ENCODE peak calls at places on chromosome 13, in ten cellular contexts. G is heart left ventricle; P is CD8-positive, alpha-beta T cell; N is neuronal stem cell; U is thyroid gland; Z is body of pancreas; D is left lung; F is astrocyte; W is ovary; O is cardiac muscle cell. M is an unnamed sample.

GRCh38 chr13:46603165-46603603 is 50.2 kb downstream of the LRCH1 start:
- DNase-seq in F (no peak), W (no peak), Z (no peak), U (no peak), D (no peak), P (no peak), G (no peak), N (no peak), O (peak; percentile 44), M (no peak)

GRCh38 chr13:46296465-46296822 is 84.7 kb downstream of the LRRC63 start:
- DNase-seq in D (no peak), O (no peak), Z (no peak), G (no peak), F (no peak), U (no peak), N (no peak), W (no peak), P (no peak), M (no peak)

GRCh38 chr13:109593230-109593629 is 193.2 kb downstream of the IRS2 start:
- DNase-seq in D (no peak), G (no peak), P (no peak), O (no peak), W (no peak), Z (no peak), N (no peak), U (no peak), F (no peak), M (no peak)

GRCh38 chr13:94950303-94950702 is 238.0 kb upstream of the SOX21 start:
- DNase-seq in O (peak; percentile 20), W (no peak), N (no peak), U (no peak), P (no peak), F (no peak), G (no peak), D (no peak), Z (no peak), M (no peak)

GRCh38 chr13:80033286-80033685 is 307.6 kb downstream of the SPRY2 start:
- DNase-seq in F (no peak), N (no peak), O (no peak), G (no peak), W (no peak), Z (no peak), P (no peak), D (no peak), U (no peak), M (no peak)

GRCh38 chr13:35763805-35764170 is 287.3 kb upstream of the MAB21L1 start:
- DNase-seq in D (no peak), O (no peak), Z (no peak), N (no peak), F (no peak), P (no peak), W (no peak), U (no peak), G (no peak), M (no peak)

GRCh38 chr13:35086667-35087066 is 144.6 kb downstream of the NBEA start:
- DNase-seq in N (no peak), W (no peak), U (no peak), D (no peak), G (no peak), P (no peak), Z (no peak), O (no peak), F (peak; percentile 20), M (no peak)

GRCh38 chr13:30142502-30143211 is 164.7 kb downstream of the KATNAL1 start:
- DNase-seq in D (no peak), G (no peak), O (peak; percentile 94), P (no peak), Z (peak; percentile 66), N (no peak), W (peak; percentile 32), F (peak; percentile 98), U (peak; percentile 78), M (peak; percentile 73)

GRCh38 chr13:59776924-59777690 is 386.6 kb downstream of the DIAPH3 start:
- DNase-seq in G (no peak), U (no peak), O (peak; percentile 87), N (no peak), D (no peak), P (no peak), Z (no peak), F (peak; percentile 89), W (no peak), M (no peak)

GRCh38 chr13:94435604-94436226 is 43.8 kb downstream of the DCT start:
- DNase-seq in F (peak; percentile 33), W (no peak), P (no peak), D (no peak), G (no peak), O (peak; percentile 74), Z (no peak), N (peak; percentile 30), U (no peak), M (no peak)

GRCh38 chr13:114080739-114081561 is 51.5 kb downstream of the RASA3 start:
- DNase-seq in N (no peak), W (peak; percentile 17), G (no peak), O (no peak), F (no peak), Z (no peak), P (no peak), U (no peak), D (peak; percentile 77), M (peak; percentile 13)

GRCh38 chr13:37225414-37226047 is 120.1 kb upstream of the CSNK1A1L start:
- DNase-seq in Z (no peak), D (no peak), W (no peak), G (no peak), P (no peak), O (peak; percentile 58), N (no peak), U (no peak), F (peak; percentile 70), M (no peak)

GRCh38 chr13:36353001-36353400 is 6.8 kb upstream of the SPART start:
- DNase-seq in Z (no peak), F (peak; percentile 47), W (no peak), D (no peak), G (no peak), U (no peak), N (no peak), P (no peak), O (peak; percentile 55), M (no peak)

GRCh38 chr13:25836709-25837316 is 215.0 kb downstream of the SHISA2 start:
- DNase-seq in U (no peak), D (no peak), O (no peak), F (peak; percentile 31), P (no peak), G (no peak), W (no peak), N (no peak), Z (no peak), M (no peak)

GRCh38 chr13:99505814-99506269 is 4.6 kb downstream of the TM9SF2 start:
- DNase-seq in P (no peak), U (no peak), G (no peak), F (peak; percentile 22), O (peak; percentile 27), D (no peak), N (no peak), Z (no peak), W (no peak), M (no peak)
- H3K27ac ChIP-seq in P (no peak overlapping the region), U (no peak overlapping the region), G (no peak overlapping the region), F (no peak overlapping the region), O (no peak overlapping the region), D (peak overlapping the region; percentile 75), N (no peak overlapping the region), Z (no peak overlapping the region), W (no peak overlapping the region), M (no peak overlapping the region)

DNA sequence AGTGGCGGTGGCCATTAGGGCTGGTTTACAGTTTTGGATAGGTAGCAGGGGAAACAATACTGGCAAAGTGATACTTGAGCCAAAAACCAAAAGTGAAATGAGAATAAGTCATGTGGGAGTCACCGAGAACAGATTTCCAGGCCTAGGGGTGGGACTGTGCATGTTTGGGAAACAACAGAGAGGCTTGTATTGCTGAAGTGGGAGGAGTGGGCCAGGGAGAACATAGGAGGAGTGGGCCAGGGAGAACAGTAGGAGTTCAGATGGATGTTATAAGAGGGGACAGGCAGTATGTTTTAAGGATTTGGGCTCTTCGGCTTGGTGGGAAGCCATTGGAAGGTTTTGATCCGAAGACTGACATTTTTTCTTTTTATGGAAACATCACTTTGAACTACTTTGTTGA is 35.5 kb downstream of the AKAP11 start:
- DNase-seq in P (no peak), G (no peak), O (no peak), F (no peak), N (no peak), D (no peak), Z (no peak), U (no peak), W (no peak), M (no peak)
- H3K36me3 ChIP-seq in P (peaks cover 10% of the 10 kb centered on the region), G (no peaks in the 10 kb centered on the region), O (peaks cover 30% of the 10 kb centered on the region), F (peaks cover 8% of the 10 kb centered on the region), N (peaks cover 84% of the 10 kb centered on the region), D (no peaks in the 10 kb centered on the region), Z (peaks cover 5% of the 10 kb centered on the region), U (peaks cover 8% of the 10 kb centered on the region), W (no peaks in the 10 kb centered on the region), M (no peaks in the 10 kb centered on the region)

GRCh38 chr13:20943519-20944012 is 41.0 kb upstream of the XPO4 start:
- DNase-seq in G (peak; percentile 89), F (peak; percentile 89), U (peak; percentile 90), W (peak; percentile 89), D (peak; percentile 89), N (peak; percentile 54), O (peak; percentile 96), Z (peak; percentile 90), P (peak; percentile 60), M (peak; percentile 92)
- H3K27ac ChIP-seq in G (no peak overlapping the region), F (peak overlapping the region; percentile 57), U (no peak overlapping the region), W (no peak overlapping the region), D (peak overlapping the region; percentile 68), N (no peak overlapping the region), O (no peak overlapping the region), Z (no peak overlapping the region), P (no peak overlapping the region), M (peak overlapping the region; percentile 77)

GRCh38 chr13:45007823-45008222 is 18.5 kb downstream of the GPALPP1 start:
- DNase-seq in N (no peak), O (no peak), D (no peak), F (no peak), U (no peak), Z (no peak), P (no peak), G (no peak), W (no peak), M (no peak)

GRCh38 chr13:45016792-45017425 is 27.6 kb downstream of the GPALPP1 start:
- DNase-seq in G (no peak), P (no peak), O (no peak), D (no peak), Z (no peak), U (no peak), N (no peak), W (no peak), F (no peak), M (no peak)

GRCh38 chr13:45015300-45015699 is 26.0 kb downstream of the GPALPP1 start:
- DNase-seq in Z (no peak), D (no peak), O (no peak), U (no peak), G (no peak), F (peak; percentile 15), P (no peak), N (no peak), W (no peak), M (no peak)

GRCh38 chr13:45007225-45007624 is 17.9 kb downstream of the GPALPP1 start:
- DNase-seq in U (no peak), O (no peak), P (no peak), F (no peak), N (no peak), W (no peak), D (no peak), G (no peak), Z (no peak), M (no peak)

DNA sequence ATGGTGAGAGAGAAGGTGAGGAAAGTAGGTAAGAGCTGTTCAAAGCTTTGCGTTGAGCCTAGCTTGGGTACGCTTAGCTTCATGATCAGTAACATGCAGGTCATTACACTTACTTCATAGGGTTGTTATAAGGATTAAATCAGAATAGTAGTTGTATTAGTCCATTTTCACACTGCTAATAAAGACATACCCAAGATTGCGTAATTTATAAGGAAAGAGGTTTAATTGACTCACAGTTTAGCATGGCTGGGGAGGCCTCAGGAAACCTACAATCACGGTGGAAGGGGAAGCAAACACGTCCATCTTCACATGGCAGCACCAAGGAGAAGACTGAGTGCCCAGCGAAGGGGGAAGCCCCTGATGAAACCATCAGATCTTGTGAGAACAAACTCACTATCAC is 21.9 kb downstream of the GPALPP1 start:
- DNase-seq in D (no peak), U (no peak), G (no peak), W (no peak), N (no peak), F (no peak), Z (no peak), P (no peak), O (no peak), M (no peak)
- H3K36me3 ChIP-seq in D (peaks cover 5% of the 10 kb centered on the region), U (peaks cover 25% of the 10 kb centered on the region), G (peaks cover 10% of the 10 kb centered on the region), W (no peaks in the 10 kb centered on the region), N (peaks cover 96% of the 10 kb centered on the region), F (peaks cover 13% of the 10 kb centered on the region), Z (peaks cover 17% of the 10 kb centered on the region), P (peaks cover 15% of the 10 kb centered on the region), O (peaks cover 54% of the 10 kb centered on the region), M (no peaks in the 10 kb centered on the region)

M was measured in uterus.